ENCODE peak calls at places on chromosomes 13 and 19, in ten cellular contexts. Q, S, E, I, T, N, U, W, G and X are unnamed samples.

GRCh38 chr19:13018037-13018914 is 23.0 kb downstream of the NFIX start:
- DNase-seq in Q (peak; percentile 24), S (no peak), E (no peak), I (no peak), T (no peak), N (peak; percentile 58), U (no peak), W (peak; percentile 65), G (no peak), X (peak; percentile 87)

GRCh38 chr19:13705928-13706447 is 58.3 kb upstream of the MRI1 start:
- DNase-seq in Q (no peak), S (no peak), E (no peak), I (no peak), T (no peak), N (no peak), U (no peak), W (no peak), G (no peak), X (no peak)

GRCh38 chr19:30441011-30441410 is 68.8 kb downstream of the ZNF536 start:
- DNase-seq in Q (no peak), S (no peak), E (no peak), I (no peak), T (no peak), N (peak; percentile 16), U (no peak), W (no peak), G (no peak), X (peak; percentile 63)

GRCh38 chr13:113551081-113552000 is 33.2 kb upstream of the TFDP1 start:
- DNase-seq in Q (no peak), S (no peak), E (no peak), I (no peak), T (peak; percentile 36), N (no peak), U (no peak), W (no peak), G (no peak), X (peak; percentile 76)

GRCh38 chr19:858868-859843 is at the start of gene CFD:
- DNase-seq in Q (no peak), S (no peak), E (no peak), I (no peak), T (no peak), N (no peak), U (no peak), W (peak; percentile 60), G (no peak), X (no peak)

GRCh38 chr13:48492123-48493075 is 40.5 kb downstream of the RCBTB2 start:
- DNase-seq in Q (no peak), S (peak; percentile 77), E (no peak), I (no peak), T (no peak), N (peak; percentile 78), U (peak; percentile 66), W (peak; percentile 88), G (no peak), X (peak; percentile 56)

GRCh38 chr19:15419413-15420025 is 731 bp upstream of the AKAP8L start:
- DNase-seq in Q (no peak), S (no peak), E (no peak), I (no peak), T (no peak), N (peak; percentile 39), U (no peak), W (no peak), G (no peak), X (peak; percentile 31)

GRCh38 chr19:11538232-11539036 is at the start of gene CNN1:
- DNase-seq in Q (no peak), S (no peak), E (no peak), I (no peak), T (no peak), N (peak; percentile 76), U (no peak), W (peak; percentile 80), G (peak; percentile 36), X (peak; percentile 18)

GRCh38 chr19:38538793-38539528 is 78.8 kb downstream of the MAP4K1 start:
- DNase-seq in Q (no peak), S (no peak), E (no peak), I (no peak), T (peak; percentile 11), N (no peak), U (peak; percentile 48), W (no peak), G (no peak), X (no peak)

GRCh38 chr13:89660752-89661151 is 1686.7 kb upstream of the MIR17HG start:
- DNase-seq in Q (no peak), S (no peak), E (no peak), I (no peak), T (no peak), N (no peak), U (no peak), W (no peak), G (no peak), X (no peak)

GRCh38 chr19:36605839-36606478 is 846 bp downstream of the ZNF382 start:
- DNase-seq in Q (no peak), S (no peak), E (no peak), I (no peak), T (no peak), N (peak; percentile 11), U (no peak), W (no peak), G (no peak), X (peak; percentile 54)

GRCh38 chr13:111168116-111168515 is 53.0 kb downstream of the ARHGEF7 start:
- DNase-seq in Q (no peak), S (no peak), E (no peak), I (no peak), T (no peak), N (no peak), U (no peak), W (no peak), G (no peak), X (no peak)

GRCh38 chr13:25032160-25032559 is 63.8 kb upstream of the PABPC3 start:
- DNase-seq in Q (no peak), S (no peak), E (no peak), I (no peak), T (no peak), N (no peak), U (no peak), W (no peak), G (no peak), X (no peak)

GRCh38 chr13:98454389-98454881 is 122.5 kb downstream of the STK24 start:
- DNase-seq in Q (no peak), S (no peak), E (peak; percentile 32), I (no peak), T (peak; percentile 39), N (peak; percentile 97), U (no peak), W (no peak), G (no peak), X (peak; percentile 96)

GRCh38 chr13:48214519-48215121 is 18.4 kb upstream of the ITM2B start:
- DNase-seq in Q (no peak), S (no peak), E (no peak), I (no peak), T (no peak), N (no peak), U (peak; percentile 22), W (no peak), G (no peak), X (no peak)

GRCh38 chr19:42066075-42066754 is 3.8 kb downstream of the GRIK5 start:
- DNase-seq in Q (no peak), S (no peak), E (peak; percentile 17), I (no peak), T (no peak), N (no peak), U (no peak), W (no peak), G (no peak), X (peak; percentile 74)

GRCh38 chr19:40612831-40613668 is 11.9 kb downstream of the LTBP4 start:
- DNase-seq in Q (no peak), S (peak; percentile 84), E (peak; percentile 70), I (no peak), T (peak; percentile 94), N (no peak), U (peak; percentile 82), W (peak; percentile 39), G (no peak), X (no peak)